ENCODE peak calls at places on chromosomes 3 and 15, in eight cellular contexts. One of them, this sample, is unnamed.

GRCh38 chr3:125000661-125001060 is 55.1 kb downstream of the HEG1 start:
- DNase-seq in vagina: no peak
- DNase-seq in fibroblast of lung: no peak
- DNase-seq in heart left ventricle: no peak
- DNase-seq in fibroblast of pulmonary artery: no peak
- DNase-seq in choroid plexus epithelial cell: no peak
- DNase-seq in cardiac muscle cell: no peak
- DNase-seq in transverse colon: no peak
- DNase-seq in this sample: no peak

GRCh38 chr15:72491768-72492167 is 17.6 kb downstream of the ARIH1 start:
- DNase-seq in heart left ventricle: no peak
- DNase-seq in cardiac muscle cell: peak; percentile 37
- DNase-seq in vagina: no peak
- DNase-seq in transverse colon: no peak
- DNase-seq in fibroblast of lung: peak; percentile 73
- DNase-seq in fibroblast of pulmonary artery: peak; percentile 51
- DNase-seq in choroid plexus epithelial cell: peak; percentile 73
- DNase-seq in this sample: peak; percentile 81

GRCh38 chr3:138944136-138944658 is 2.7 kb downstream of the FOXL2 start:
- DNase-seq in fibroblast of lung: peak; percentile 56
- DNase-seq in cardiac muscle cell: no peak
- DNase-seq in fibroblast of pulmonary artery: no peak
- DNase-seq in transverse colon: no peak
- DNase-seq in heart left ventricle: no peak
- DNase-seq in vagina: no peak
- DNase-seq in choroid plexus epithelial cell: no peak
- DNase-seq in this sample: peak; percentile 39

GRCh38 chr3:69738291-69738690 is 973 bp upstream of the MITF start:
- DNase-seq in choroid plexus epithelial cell: peak; percentile 52
- DNase-seq in fibroblast of pulmonary artery: peak; percentile 20
- DNase-seq in cardiac muscle cell: peak; percentile 23
- DNase-seq in fibroblast of lung: peak; percentile 33
- DNase-seq in vagina: no peak
- DNase-seq in heart left ventricle: no peak
- DNase-seq in transverse colon: no peak
- DNase-seq in this sample: peak; percentile 18

GRCh38 chr3:42690766-42691680 is 5.7 kb downstream of the KLHL40 start:
- DNase-seq in heart left ventricle: peak; percentile 6
- DNase-seq in cardiac muscle cell: no peak
- DNase-seq in fibroblast of pulmonary artery: no peak
- DNase-seq in choroid plexus epithelial cell: no peak
- DNase-seq in transverse colon: no peak
- DNase-seq in vagina: no peak
- DNase-seq in fibroblast of lung: no peak
- DNase-seq in this sample: no peak

GRCh38 chr3:167870743-167871142 is 135.2 kb downstream of the SERPINI1 start:
- DNase-seq in fibroblast of pulmonary artery: no peak
- DNase-seq in choroid plexus epithelial cell: no peak
- DNase-seq in heart left ventricle: no peak
- DNase-seq in fibroblast of lung: no peak
- DNase-seq in transverse colon: no peak
- DNase-seq in cardiac muscle cell: no peak
- DNase-seq in vagina: no peak
- DNase-seq in this sample: no peak

GRCh38 chr3:143119974-143120715 is 574 bp downstream of the CHST2 start:
- DNase-seq in choroid plexus epithelial cell: peak; percentile 38
- DNase-seq in fibroblast of lung: peak; percentile 20
- DNase-seq in heart left ventricle: peak; percentile 20
- DNase-seq in vagina: no peak
- DNase-seq in transverse colon: peak; percentile 17
- DNase-seq in fibroblast of pulmonary artery: no peak
- DNase-seq in cardiac muscle cell: peak; percentile 10
- DNase-seq in this sample: peak; percentile 49

GRCh38 chr15:78212546-78213424 is 21.6 kb downstream of the ACSBG1 start:
- DNase-seq in fibroblast of lung: peak; percentile 74
- DNase-seq in fibroblast of pulmonary artery: peak; percentile 57
- DNase-seq in cardiac muscle cell: peak; percentile 63
- DNase-seq in transverse colon: peak; percentile 84
- DNase-seq in vagina: no peak
- DNase-seq in choroid plexus epithelial cell: peak; percentile 66
- DNase-seq in heart left ventricle: peak; percentile 61
- DNase-seq in this sample: peak; percentile 89

GRCh38 chr3:171551296-171551695 is 91.1 kb upstream of the TNIK start:
- DNase-seq in choroid plexus epithelial cell: no peak
- DNase-seq in cardiac muscle cell: no peak
- DNase-seq in transverse colon: no peak
- DNase-seq in heart left ventricle: no peak
- DNase-seq in fibroblast of lung: no peak
- DNase-seq in vagina: no peak
- DNase-seq in fibroblast of pulmonary artery: no peak
- DNase-seq in this sample: no peak

GRCh38 chr15:47434641-47435040 is 282.7 kb upstream of the SEMA6D start:
- DNase-seq in heart left ventricle: no peak
- DNase-seq in cardiac muscle cell: no peak
- DNase-seq in transverse colon: no peak
- DNase-seq in fibroblast of pulmonary artery: no peak
- DNase-seq in fibroblast of lung: peak; percentile 86
- DNase-seq in choroid plexus epithelial cell: no peak
- DNase-seq in vagina: no peak
- DNase-seq in this sample: no peak

GRCh38 chr3:87053548-87053947 is 62.6 kb upstream of the VGLL3 start:
- DNase-seq in heart left ventricle: no peak
- DNase-seq in choroid plexus epithelial cell: no peak
- DNase-seq in cardiac muscle cell: peak; percentile 5
- DNase-seq in transverse colon: no peak
- DNase-seq in fibroblast of pulmonary artery: no peak
- DNase-seq in vagina: no peak
- DNase-seq in fibroblast of lung: no peak
- DNase-seq in this sample: no peak

GRCh38 chr3:17518189-17519059 is 224.0 kb downstream of the TBC1D5 start:
- DNase-seq in fibroblast of lung: no peak
- DNase-seq in fibroblast of pulmonary artery: no peak
- DNase-seq in vagina: no peak
- DNase-seq in transverse colon: no peak
- DNase-seq in heart left ventricle: no peak
- DNase-seq in cardiac muscle cell: no peak
- DNase-seq in choroid plexus epithelial cell: no peak
- DNase-seq in this sample: no peak

GRCh38 chr15:99454941-99455795 is 110.6 kb upstream of the MEF2A start:
- DNase-seq in fibroblast of pulmonary artery: peak; percentile 98
- DNase-seq in choroid plexus epithelial cell: peak; percentile 96
- DNase-seq in vagina: peak; percentile 94
- DNase-seq in fibroblast of lung: peak; percentile 95
- DNase-seq in heart left ventricle: peak; percentile 92
- DNase-seq in cardiac muscle cell: peak; percentile 98
- DNase-seq in transverse colon: peak; percentile 50
- DNase-seq in this sample: peak; percentile 93

GRCh38 chr3:123401836-123402530 is 46.9 kb downstream of the ADCY5 start:
- DNase-seq in transverse colon: no peak
- DNase-seq in vagina: no peak
- DNase-seq in choroid plexus epithelial cell: no peak
- DNase-seq in fibroblast of pulmonary artery: no peak
- DNase-seq in heart left ventricle: peak; percentile 84
- DNase-seq in cardiac muscle cell: no peak
- DNase-seq in fibroblast of lung: no peak
- DNase-seq in this sample: no peak

GRCh38 chr3:33773627-33774026 is 24.8 kb upstream of the PDCD6IP start:
- DNase-seq in cardiac muscle cell: no peak
- DNase-seq in fibroblast of lung: no peak
- DNase-seq in transverse colon: no peak
- DNase-seq in choroid plexus epithelial cell: peak; percentile 14
- DNase-seq in vagina: no peak
- DNase-seq in fibroblast of pulmonary artery: no peak
- DNase-seq in heart left ventricle: no peak
- DNase-seq in this sample: no peak

GRCh38 chr3:33008282-33008681 is 56.8 kb downstream of the CCR4 start:
- DNase-seq in choroid plexus epithelial cell: no peak
- DNase-seq in heart left ventricle: no peak
- DNase-seq in cardiac muscle cell: no peak
- DNase-seq in fibroblast of pulmonary artery: no peak
- DNase-seq in fibroblast of lung: no peak
- DNase-seq in vagina: no peak
- DNase-seq in transverse colon: no peak
- DNase-seq in this sample: no peak

GRCh38 chr3:20080956-20081554 is 40.8 kb downstream of the KAT2B start:
- DNase-seq in fibroblast of lung: no peak
- DNase-seq in vagina: peak; percentile 86
- DNase-seq in choroid plexus epithelial cell: peak; percentile 13
- DNase-seq in fibroblast of pulmonary artery: peak; percentile 13
- DNase-seq in heart left ventricle: peak; percentile 82
- DNase-seq in cardiac muscle cell: no peak
- DNase-seq in transverse colon: peak; percentile 19
- DNase-seq in this sample: no peak

GRCh38 chr15:75204340-75205063 is 2.8 kb downstream of the C15orf39 start:
- DNase-seq in heart left ventricle: peak; percentile 94
- DNase-seq in transverse colon: peak; percentile 96
- DNase-seq in choroid plexus epithelial cell: peak; percentile 94
- DNase-seq in cardiac muscle cell: peak; percentile 91
- DNase-seq in fibroblast of pulmonary artery: peak; percentile 90
- DNase-seq in vagina: peak; percentile 95
- DNase-seq in fibroblast of lung: peak; percentile 89
- DNase-seq in this sample: peak; percentile 89
- H3K4me3 ChIP-seq in heart left ventricle: peak overlapping the region; percentile 99
- H3K4me3 ChIP-seq in transverse colon: peak overlapping the region; percentile 85
- H3K4me3 ChIP-seq in choroid plexus epithelial cell: peak overlapping the region; percentile 3
- H3K4me3 ChIP-seq in cardiac muscle cell: no peak overlapping the region
- H3K4me3 ChIP-seq in fibroblast of pulmonary artery: peak overlapping the region; percentile 93
- H3K4me3 ChIP-seq in vagina: no peak overlapping the region
- H3K4me3 ChIP-seq in fibroblast of lung: no peak overlapping the region
- H3K4me3 ChIP-seq in this sample: no peak overlapping the region

GRCh38 chr3:159989973-159990846 is 1.6 kb downstream of the IL12A start:
- DNase-seq in cardiac muscle cell: no peak
- DNase-seq in fibroblast of lung: no peak
- DNase-seq in transverse colon: no peak
- DNase-seq in vagina: no peak
- DNase-seq in heart left ventricle: no peak
- DNase-seq in choroid plexus epithelial cell: no peak
- DNase-seq in fibroblast of pulmonary artery: no peak
- DNase-seq in this sample: no peak
- TF ChIP-seq CTCF in cardiac muscle cell: peak; percentile 8
- TF ChIP-seq CTCF in fibroblast of lung: no peak
- TF ChIP-seq CTCF in transverse colon: no peak
- TF ChIP-seq CTCF in vagina: no peak
- TF ChIP-seq CTCF in heart left ventricle: no peak
- TF ChIP-seq CTCF in choroid plexus epithelial cell: no peak
- TF ChIP-seq CTCF in fibroblast of pulmonary artery: no peak
- TF ChIP-seq CTCF in this sample: no peak

GRCh38 chr3:55489804-55490132 is 2.7 kb upstream of the WNT5A start:
- DNase-seq in vagina: no peak
- DNase-seq in heart left ventricle: no peak
- DNase-seq in cardiac muscle cell: no peak
- DNase-seq in transverse colon: peak; percentile 30
- DNase-seq in fibroblast of lung: no peak
- DNase-seq in choroid plexus epithelial cell: no peak
- DNase-seq in fibroblast of pulmonary artery: no peak
- DNase-seq in this sample: peak; percentile 39
- H3K4me3 ChIP-seq in vagina: peak overlapping the region; percentile 5
- H3K4me3 ChIP-seq in heart left ventricle: no peak overlapping the region
- H3K4me3 ChIP-seq in cardiac muscle cell: peak overlapping the region; percentile 70
- H3K4me3 ChIP-seq in transverse colon: no peak overlapping the region
- H3K4me3 ChIP-seq in fibroblast of lung: no peak overlapping the region
- H3K4me3 ChIP-seq in choroid plexus epithelial cell: no peak overlapping the region
- H3K4me3 ChIP-seq in fibroblast of pulmonary artery: no peak overlapping the region
- H3K4me3 ChIP-seq in this sample: peak overlapping the region; percentile 73

GRCh38 chr3:184295771-184296170 is 3.3 kb upstream of the PSMD2 start:
- DNase-seq in choroid plexus epithelial cell: no peak
- DNase-seq in fibroblast of pulmonary artery: no peak
- DNase-seq in cardiac muscle cell: no peak
- DNase-seq in vagina: no peak
- DNase-seq in heart left ventricle: no peak
- DNase-seq in fibroblast of lung: no peak
- DNase-seq in transverse colon: no peak
- DNase-seq in this sample: no peak

GRCh38 chr3:184291044-184291737 is 7.8 kb upstream of the PSMD2 start:
- DNase-seq in fibroblast of lung: no peak
- DNase-seq in vagina: no peak
- DNase-seq in transverse colon: no peak
- DNase-seq in cardiac muscle cell: no peak
- DNase-seq in heart left ventricle: no peak
- DNase-seq in choroid plexus epithelial cell: no peak
- DNase-seq in fibroblast of pulmonary artery: no peak
- DNase-seq in this sample: no peak

GRCh38 chr3:184290331-184290730 is 8.7 kb upstream of the PSMD2 start:
- DNase-seq in choroid plexus epithelial cell: no peak
- DNase-seq in fibroblast of pulmonary artery: no peak
- DNase-seq in vagina: no peak
- DNase-seq in cardiac muscle cell: no peak
- DNase-seq in heart left ventricle: no peak
- DNase-seq in transverse colon: no peak
- DNase-seq in fibroblast of lung: no peak
- DNase-seq in this sample: no peak

GRCh38 chr3:184289426-184289938 is 9.6 kb upstream of the PSMD2 start:
- DNase-seq in fibroblast of lung: peak; percentile 52
- DNase-seq in heart left ventricle: no peak
- DNase-seq in choroid plexus epithelial cell: peak; percentile 67
- DNase-seq in vagina: no peak
- DNase-seq in cardiac muscle cell: peak; percentile 65
- DNase-seq in transverse colon: peak; percentile 57
- DNase-seq in fibroblast of pulmonary artery: peak; percentile 63
- DNase-seq in this sample: peak; percentile 27

DNA sequence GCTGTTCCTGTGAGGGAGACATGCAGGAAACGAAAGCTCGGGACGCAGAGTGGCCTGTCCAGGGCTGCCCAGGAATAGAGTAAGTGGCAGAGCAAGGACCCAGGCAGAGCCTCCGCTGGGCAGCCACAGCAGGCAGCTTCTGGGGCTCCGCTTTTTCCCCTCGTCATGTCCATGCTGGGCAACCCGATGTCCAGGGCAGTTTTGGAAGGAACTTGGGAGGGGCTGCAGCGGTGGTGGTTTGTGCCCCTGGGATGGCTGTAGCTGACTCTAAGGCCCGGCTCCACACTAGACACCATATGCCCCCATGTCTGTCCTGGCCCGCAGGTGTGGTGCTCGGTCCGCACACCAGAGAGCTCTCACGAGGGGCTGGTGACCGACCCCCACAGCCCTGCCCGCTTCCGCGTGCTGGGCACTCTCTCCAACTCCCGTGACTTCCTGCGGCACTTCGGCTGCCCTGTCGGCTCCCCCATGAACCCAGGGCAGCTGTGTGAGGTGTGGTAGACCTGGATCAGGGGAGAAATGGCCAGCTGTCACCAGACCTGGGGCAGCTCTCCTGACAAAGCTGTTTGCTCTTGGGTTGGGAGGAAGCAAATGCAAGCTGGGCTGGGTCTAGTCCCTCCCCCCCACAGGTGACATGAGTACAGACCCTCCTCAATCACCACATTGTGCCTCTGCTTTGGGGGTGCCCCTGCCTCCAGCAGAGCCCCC is 7.1 kb upstream of the PSMD2 start:
- DNase-seq in heart left ventricle: no peak
- DNase-seq in fibroblast of pulmonary artery: no peak
- DNase-seq in cardiac muscle cell: no peak
- DNase-seq in vagina: no peak
- DNase-seq in choroid plexus epithelial cell: no peak
- DNase-seq in transverse colon: no peak
- DNase-seq in fibroblast of lung: no peak
- DNase-seq in this sample: no peak
- TF ChIP-seq CTCF in heart left ventricle: no peak
- TF ChIP-seq CTCF in fibroblast of pulmonary artery: no peak
- TF ChIP-seq CTCF in cardiac muscle cell: no peak
- TF ChIP-seq CTCF in vagina: no peak
- TF ChIP-seq CTCF in choroid plexus epithelial cell: no peak
- TF ChIP-seq CTCF in transverse colon: no peak
- TF ChIP-seq CTCF in fibroblast of lung: no peak
- TF ChIP-seq CTCF in this sample: no peak